ENCODE peak calls at places on chromosomes 7 and 10, in nine cellular contexts. O, N, B, P, G, W, U, Y and E are unnamed samples.

GRCh38 chr7:85529831-85530230 is 343.0 kb upstream of the SEMA3D start:
- DNase-seq in O (no peak), N (no peak), B (no peak), P (peak; percentile 41), G (no peak), W (no peak), U (no peak), Y (no peak), E (no peak)

GRCh38 chr10:7362451-7362850 is 48.4 kb downstream of the SFMBT2 start:
- DNase-seq in O (no peak), N (no peak), B (no peak), P (no peak), G (no peak), W (no peak), U (no peak), Y (no peak), E (no peak)

GRCh38 chr7:80496586-80496985 is 15.3 kb downstream of the GNAT3 start:
- DNase-seq in O (no peak), N (no peak), B (no peak), P (no peak), G (no peak), W (no peak), U (no peak), Y (no peak), E (no peak)

GRCh38 chr10:31291123-31291522 is 27.9 kb upstream of the ZEB1 start:
- DNase-seq in O (no peak), N (no peak), B (no peak), P (no peak), G (no peak), W (no peak), U (no peak), Y (no peak), E (no peak)

GRCh38 chr7:50667789-50668226 is 102.6 kb upstream of the DDC start:
- DNase-seq in O (peak; percentile 73), N (no peak), B (no peak), P (no peak), G (no peak), W (no peak), U (peak; percentile 83), Y (peak; percentile 15), E (no peak)

GRCh38 chr10:70492786-70493659 is 14.5 kb downstream of the PALD1 start:
- DNase-seq in O (no peak), N (no peak), B (no peak), P (no peak), G (peak; percentile 34), W (no peak), U (peak; percentile 57), Y (no peak), E (no peak)

GRCh38 chr10:10618139-10618538 is 399.5 kb upstream of the CELF2 start:
- DNase-seq in O (no peak), N (no peak), B (no peak), P (no peak), G (no peak), W (no peak), U (no peak), Y (no peak), E (no peak)

GRCh38 chr10:105188737-105189463 is 547.8 kb downstream of the SORCS3 start:
- DNase-seq in O (no peak), N (no peak), B (no peak), P (peak; percentile 6), G (no peak), W (no peak), U (no peak), Y (no peak), E (no peak)

GRCh38 chr10:76509501-76509900 is 1078.1 kb downstream of the LRMDA start:
- DNase-seq in O (no peak), N (no peak), B (no peak), P (peak; percentile 24), G (no peak), W (no peak), U (no peak), Y (no peak), E (no peak)

GRCh38 chr7:37369904-37370303 is 78.8 kb downstream of the ELMO1 start:
- DNase-seq in O (no peak), N (peak; percentile 56), B (no peak), P (no peak), G (no peak), W (no peak), U (no peak), Y (no peak), E (no peak)

GRCh38 chr7:47333131-47333887 is 248.6 kb downstream of the TNS3 start:
- DNase-seq in O (no peak), N (no peak), B (no peak), P (no peak), G (no peak), W (no peak), U (no peak), Y (no peak), E (no peak)

GRCh38 chr7:16080131-16080530 is 341.2 kb downstream of the CRPPA start:
- DNase-seq in O (no peak), N (no peak), B (no peak), P (no peak), G (no peak), W (no peak), U (no peak), Y (no peak), E (no peak)

DNA sequence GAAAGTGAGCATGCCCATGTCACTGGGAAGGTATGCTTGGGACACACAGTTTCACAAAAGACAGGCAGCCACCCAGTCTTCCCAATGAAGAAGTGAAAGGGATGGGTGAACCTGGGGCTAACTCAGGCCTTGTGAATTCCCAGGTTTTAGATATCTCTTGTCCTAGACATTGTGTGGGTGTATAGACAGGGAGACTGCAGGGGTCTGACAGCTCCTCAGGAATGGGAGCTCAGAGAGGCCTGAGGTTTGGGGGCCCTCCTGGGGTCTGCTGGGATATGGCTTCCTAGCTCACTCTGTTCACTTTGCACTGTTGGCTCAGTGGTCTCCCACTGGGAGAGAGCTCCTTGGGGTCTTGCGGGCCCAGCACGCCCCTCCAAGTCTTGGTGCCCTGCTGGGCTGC is 47.0 kb downstream of the WDFY4 start:
- DNase-seq in O (no peak), N (no peak), B (no peak), P (no peak), G (no peak), W (no peak), U (no peak), Y (no peak), E (no peak)
- H3K36me3 ChIP-seq in O (peaks cover 46% of the 10 kb centered on the region), N (no peaks in the 10 kb centered on the region), B (no peaks in the 10 kb centered on the region), P (no peaks in the 10 kb centered on the region), G (no peaks in the 10 kb centered on the region), W (no peaks in the 10 kb centered on the region), U (no peaks in the 10 kb centered on the region), Y (no peaks in the 10 kb centered on the region), E (no peaks in the 10 kb centered on the region)

GRCh38 chr10:33295851-33296250 is 38.6 kb downstream of the NRP1 start:
- DNase-seq in O (no peak), N (no peak), B (no peak), P (no peak), G (no peak), W (no peak), U (no peak), Y (no peak), E (no peak)

GRCh38 chr10:33293081-33293480 is 41.4 kb downstream of the NRP1 start:
- DNase-seq in O (no peak), N (no peak), B (no peak), P (no peak), G (no peak), W (no peak), U (no peak), Y (no peak), E (no peak)

GRCh38 chr10:33291053-33291592 is 43.3 kb downstream of the NRP1 start:
- DNase-seq in O (no peak), N (no peak), B (peak; percentile 37), P (peak; percentile 97), G (no peak), W (no peak), U (no peak), Y (no peak), E (no peak)

GRCh38 chr10:33290286-33291052 is 44.0 kb downstream of the NRP1 start:
- DNase-seq in O (no peak), N (no peak), B (peak; percentile 35), P (no peak), G (no peak), W (no peak), U (no peak), Y (no peak), E (no peak)

DNA sequence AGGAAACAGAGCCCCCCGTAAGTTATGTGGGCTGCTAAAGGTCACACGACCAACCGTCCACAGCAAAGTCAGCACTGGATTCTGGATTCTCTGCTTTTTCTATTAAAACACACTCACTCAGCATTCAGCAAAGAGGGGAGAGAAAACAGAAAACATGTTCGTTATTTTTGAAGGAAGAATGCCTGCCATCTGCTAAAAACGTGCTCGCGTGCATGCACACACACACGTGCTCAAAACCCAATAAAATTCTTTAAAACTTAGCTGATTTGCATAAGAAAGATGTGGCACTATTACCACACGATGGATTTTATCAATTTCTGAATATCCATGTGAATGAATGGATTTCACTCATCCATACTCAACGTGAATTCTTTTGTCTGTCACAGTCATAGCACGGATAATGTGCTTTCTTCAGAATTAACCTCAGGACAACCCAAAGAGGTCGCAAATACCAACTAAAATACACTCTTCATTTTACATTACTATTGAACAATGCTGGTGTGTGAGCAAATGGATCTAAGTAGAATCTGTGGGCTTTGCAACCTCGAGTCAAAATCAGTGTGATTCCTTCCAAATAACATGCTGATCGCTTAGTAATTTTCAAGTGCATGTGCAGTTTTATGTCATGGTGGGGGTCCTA is 40.8 kb downstream of the NRP1 start:
- DNase-seq in O (no peak), N (no peak), B (no peak), P (no peak), G (no peak), W (no peak), U (no peak), Y (no peak), E (no peak)
- H3K36me3 ChIP-seq in O (peaks cover 57% of the 10 kb centered on the region), N (peaks cover 32% of the 10 kb centered on the region), B (peaks cover 4% of the 10 kb centered on the region), P (peaks cover 2% of the 10 kb centered on the region), G (no peaks in the 10 kb centered on the region), W (no peaks in the 10 kb centered on the region), U (no peaks in the 10 kb centered on the region), Y (no peaks in the 10 kb centered on the region), E (peaks cover 5% of the 10 kb centered on the region)

GRCh38 chr7:117480978-117481377 is 1.2 kb downstream of the CFTR start:
- DNase-seq in O (no peak), N (no peak), B (no peak), P (no peak), G (no peak), W (no peak), U (no peak), Y (no peak), E (no peak)

GRCh38 chr7:117484988-117485655 is 5.3 kb downstream of the CFTR start:
- DNase-seq in O (no peak), N (no peak), B (no peak), P (no peak), G (no peak), W (no peak), U (no peak), Y (no peak), E (no peak)

GRCh38 chr7:117478796-117479479 is 887 bp upstream of the CFTR start:
- DNase-seq in O (no peak), N (peak; percentile 51), B (no peak), P (no peak), G (no peak), W (no peak), U (no peak), Y (no peak), E (no peak)

GRCh38 chr7:117479480-117480224 is at the start of gene CFTR:
- DNase-seq in O (peak; percentile 2), N (peak; percentile 82), B (no peak), P (no peak), G (peak; percentile 70), W (peak; percentile 75), U (peak; percentile 20), Y (no peak), E (no peak)
- H3K36me3 ChIP-seq in O (no peaks in the 10 kb centered on the region), N (no peaks in the 10 kb centered on the region), B (no peaks in the 10 kb centered on the region), P (no peaks in the 10 kb centered on the region), G (no peaks in the 10 kb centered on the region), W (no peaks in the 10 kb centered on the region), U (no peaks in the 10 kb centered on the region), Y (no peaks in the 10 kb centered on the region), E (no peaks in the 10 kb centered on the region)

GRCh38 chr10:16799621-16800020 is 17.6 kb downstream of the RSU1 start:
- DNase-seq in O (no peak), N (peak; percentile 67), B (no peak), P (no peak), G (no peak), W (no peak), U (no peak), Y (no peak), E (no peak)
- H3K36me3 ChIP-seq in O (peaks cover 4% of the 10 kb centered on the region), N (peaks cover 10% of the 10 kb centered on the region), B (no peaks in the 10 kb centered on the region), P (no peaks in the 10 kb centered on the region), G (no peaks in the 10 kb centered on the region), W (no peaks in the 10 kb centered on the region), U (no peaks in the 10 kb centered on the region), Y (no peaks in the 10 kb centered on the region), E (no peaks in the 10 kb centered on the region)